ENCODE peak calls at places on chromosomes 13 and 19, in nine cellular contexts. U is breast epithelium; S is fibroblast of lung; B is stimulated activated CD8-positive, alpha-beta memory T cell treated with anti-CD3 and anti-CD28 coated beads, Interleukin-4, amount 100 ng/mL, for 24 hours; A is islet precursor cell; N is HFFc6; R is mesenchymal stem cell; P is psoas muscle; J is activated naive CD8-positive, alpha-beta T cell treated with anti-CD3 and anti-CD28 coated beads, Interleukin-2, amount 50 U/mL, for 16 hours. G is an unnamed sample.

GRCh38 chr13:24251525-24251924 is 57.9 kb upstream of the C1QTNF9 start:
- DNase-seq in S (no peak), N (no peak), J (peak), U (no peak), P (no peak), A (no peak), B (peak), R (no peak), G (no peak)

GRCh38 chr19:4098493-4098892 is 25.4 kb downstream of the MAP2K2 start:
- DNase-seq in N (no peak), R (no peak), B (no peak), S (no peak), U (no peak), P (peak), A (no peak), J (no peak), G (no peak)

GRCh38 chr13:42525035-42525504 is 48.9 kb upstream of the TNFSF11 start:
- DNase-seq in B (no peak), A (no peak), U (no peak), P (no peak), J (no peak), R (peak), N (peak), S (peak), G (no peak)

GRCh38 chr19:53942001-53942786 is 20.5 kb upstream of the CACNG8 start:
- DNase-seq in A (peak), R (no peak), B (no peak), U (no peak), P (no peak), J (no peak), S (no peak), N (no peak), G (no peak)

GRCh38 chr13:24362435-24362951 is 53.1 kb downstream of the C1QTNF9 start:
- DNase-seq in U (no peak), P (no peak), S (no peak), A (no peak), B (no peak), N (no peak), J (no peak), R (no peak), G (no peak)

GRCh38 chr19:21848706-21849105 is 12.7 kb upstream of the ZNF43 start:
- DNase-seq in P (no peak), A (no peak), B (no peak), N (no peak), U (no peak), J (no peak), S (peak), R (no peak), G (no peak)

GRCh38 chr19:47487551-47488515 is 3.8 kb upstream of the KPTN start:
- DNase-seq in S (no peak), N (no peak), R (no peak), U (no peak), B (no peak), P (peak), J (no peak), A (no peak), G (no peak)

GRCh38 chr19:10855879-10856522 is 7.8 kb downstream of the C19orf38 start:
- DNase-seq in B (no peak), J (no peak), A (no peak), S (no peak), P (no peak), U (no peak), R (no peak), N (no peak), G (no peak)

GRCh38 chr19:48752511-48753365 is at the start of gene FUT1:
- DNase-seq in J (no peak), P (peak), B (no peak), S (no peak), N (no peak), A (peak), R (peak), U (peak), G (no peak)

GRCh38 chr19:50777830-50778303 is 7.6 kb downstream of the GPR32 start:
- DNase-seq in P (no peak), R (no peak), B (no peak), N (no peak), J (no peak), S (no peak), A (peak), U (no peak), G (no peak)

GRCh38 chr13:59208405-59209195 is 955.1 kb downstream of the DIAPH3 start:
- DNase-seq in J (no peak), A (no peak), R (no peak), S (no peak), N (no peak), B (no peak), P (no peak), U (no peak), G (no peak)

GRCh38 chr13:76868451-76868850 is 17.8 kb downstream of the KCTD12 start:
- DNase-seq in R (no peak), S (peak), P (no peak), J (no peak), N (no peak), B (no peak), U (no peak), A (no peak), G (no peak)

GRCh38 chr13:87459419-87459818 is 211.8 kb upstream of the SLITRK5 start:
- DNase-seq in S (no peak), N (no peak), U (no peak), J (no peak), B (no peak), A (no peak), R (no peak), P (no peak), G (no peak)

GRCh38 chr13:95643471-95643813 is 1.1 kb downstream of the DZIP1 start:
- DNase-seq in U (no peak), B (no peak), S (peak), P (no peak), R (peak), A (peak), N (peak), J (no peak), G (no peak)

GRCh38 chr19:32876919-32877285 is 7.3 kb upstream of the SLC7A9 start:
- DNase-seq in U (no peak), S (no peak), A (peak), J (no peak), B (no peak), N (peak), R (peak), P (no peak), G (no peak)

GRCh38 chr19:41351339-41352245 is 2.1 kb downstream of the TGFB1 start:
- DNase-seq in B (peak), R (peak), S (no peak), N (no peak), U (no peak), P (peak), J (peak), A (peak), G (no peak)

GRCh38 chr13:86960876-86961275 is 710.3 kb upstream of the SLITRK5 start:
- DNase-seq in A (no peak), R (no peak), P (no peak), S (peak), J (no peak), U (no peak), B (no peak), N (no peak), G (no peak)

GRCh38 chr19:7370546-7370945 is 21.8 kb downstream of the ARHGEF18 start:
- DNase-seq in A (no peak), U (no peak), R (no peak), P (no peak), S (no peak), N (no peak), B (no peak), J (no peak), G (no peak)

GRCh38 chr19:28998974-28999373 is 214.0 kb downstream of the UQCRFS1 start:
- DNase-seq in B (no peak), R (no peak), A (no peak), J (no peak), U (no peak), S (no peak), N (no peak), P (no peak), G (no peak)

GRCh38 chr19:14544047-14544446 is 14.7 kb downstream of the TECR start:
- DNase-seq in P (no peak), A (no peak), R (no peak), N (no peak), S (no peak), U (no peak), B (no peak), J (no peak), G (no peak)

GRCh38 chr13:28273919-28274318 is 135.6 kb downstream of the PAN3 start:
- DNase-seq in B (no peak), U (no peak), N (no peak), J (no peak), R (no peak), A (no peak), P (no peak), S (no peak), G (no peak)

GRCh38 chr19:17235618-17236413 is 9.8 kb downstream of the OCEL1 start:
- DNase-seq in N (peak), S (peak), R (peak), J (peak), B (peak), U (peak), P (peak), A (peak), G (no peak)

GRCh38 chr19:4524808-4525562 is 6.7 kb upstream of the PLIN4 start:
- DNase-seq in B (peak), J (peak), R (peak), S (peak), N (peak), A (peak), U (no peak), P (peak), G (no peak)

GRCh38 chr19:16942583-16942982 is 53.8 kb downstream of the F2RL3 start:
- DNase-seq in S (no peak), A (no peak), J (no peak), U (no peak), N (no peak), R (no peak), P (no peak), B (no peak), G (no peak)

GRCh38 chr19:51271015-51271600 is 20.2 kb downstream of the SIGLECL1 start:
- DNase-seq in J (no peak), N (no peak), B (no peak), U (no peak), A (no peak), R (no peak), S (no peak), P (no peak), G (no peak)

GRCh38 chr19:49486710-49487276 is 615 bp upstream of the RPL13A start:
- DNase-seq in U (no peak), N (no peak), A (no peak), P (no peak), J (no peak), B (no peak), R (no peak), S (no peak), G (no peak)

GRCh38 chr19:55685776-55686175 is 10.8 kb downstream of the EPN1 start:
- DNase-seq in J (no peak), P (peak), A (no peak), B (no peak), S (no peak), R (no peak), U (no peak), N (no peak), G (no peak)

GRCh38 chr13:99086149-99086868 is 108.4 kb upstream of the DOCK9 start:
- DNase-seq in U (no peak), J (peak), B (peak), S (peak), P (peak), N (peak), A (peak), R (peak), G (no peak)

GRCh38 chr19:9819590-9819898 is 665 bp upstream of the FBXL12 start:
- DNase-seq in N (no peak), R (no peak), S (no peak), B (no peak), J (no peak), U (no peak), P (no peak), A (no peak), G (no peak)

GRCh38 chr13:43227721-43228120 is 204.3 kb downstream of the DNAJC15 start:
- DNase-seq in J (no peak), N (peak), R (peak), S (no peak), B (no peak), P (no peak), U (no peak), A (peak), G (no peak)

GRCh38 chr19:3668331-3669133 is 31.7 kb downstream of the PIP5K1C start:
- DNase-seq in J (no peak), U (no peak), P (no peak), N (peak), A (no peak), B (no peak), S (no peak), R (peak), G (no peak)

GRCh38 chr19:7179917-7180306 is 110.4 kb downstream of the ZNF557 start:
- DNase-seq in U (no peak), S (no peak), R (no peak), A (no peak), P (no peak), J (no peak), B (no peak), N (no peak), G (no peak)

GRCh38 chr13:72875233-72875632 is 93.3 kb downstream of the PIBF1 start:
- DNase-seq in S (no peak), A (no peak), N (no peak), P (no peak), R (no peak), J (no peak), B (no peak), U (no peak), G (no peak)

GRCh38 chr13:102291587-102292218 is 110.1 kb downstream of the FGF14 start:
- DNase-seq in B (no peak), J (no peak), P (no peak), N (no peak), S (peak), R (peak), U (no peak), A (no peak), G (no peak)

GRCh38 chr19:46725859-46726393 is 9.0 kb upstream of the PRKD2 start:
- DNase-seq in J (no peak), B (no peak), N (no peak), P (no peak), U (no peak), R (no peak), S (no peak), A (no peak), G (no peak)

G was measured in brain pericyte.